ENCODE peak calls at places on chromosomes 13 and 19, in four cellular contexts. One of them, this sample, is unnamed.

GRCh38 chr19:47719047-47719885 is 6.0 kb downstream of the EHD2 start:
- DNase-seq in H1: no peak
- DNase-seq in GM12878: no peak
- DNase-seq in Panc1: no peak
- DNase-seq in this sample: peak

GRCh38 chr19:17125728-17126677 is 50.4 kb downstream of the MYO9B start:
- DNase-seq in H1: no peak
- DNase-seq in Panc1: no peak
- DNase-seq in GM12878: peak
- DNase-seq in this sample: peak

GRCh38 chr19:11887618-11888531 is at the start of gene ZNF69:
- DNase-seq in Panc1: peak
- DNase-seq in GM12878: no peak
- DNase-seq in H1: peak
- DNase-seq in this sample: peak

GRCh38 chr19:30539315-30539714 is 167.1 kb downstream of the ZNF536 start:
- DNase-seq in H1: no peak
- DNase-seq in GM12878: no peak
- DNase-seq in Panc1: no peak
- DNase-seq in this sample: no peak

GRCh38 chr19:17346109-17346671 is 8.8 kb downstream of the GTPBP3 start:
- DNase-seq in Panc1: no peak
- DNase-seq in H1: peak
- DNase-seq in GM12878: peak
- DNase-seq in this sample: peak

GRCh38 chr19:13012690-13013608 is 17.7 kb downstream of the NFIX start:
- DNase-seq in H1: no peak
- DNase-seq in Panc1: no peak
- DNase-seq in GM12878: no peak
- DNase-seq in this sample: no peak

GRCh38 chr13:51066091-51066831 is 44.8 kb downstream of the C13orf42 start:
- DNase-seq in Panc1: no peak
- DNase-seq in GM12878: no peak
- DNase-seq in H1: peak
- DNase-seq in this sample: no peak

GRCh38 chr13:36418022-36418805 is 14.1 kb upstream of the CCNA1 start:
- DNase-seq in GM12878: peak
- DNase-seq in Panc1: no peak
- DNase-seq in H1: no peak
- DNase-seq in this sample: no peak

GRCh38 chr13:48072304-48072703 is 22.6 kb downstream of the MED4 start:
- DNase-seq in Panc1: no peak
- DNase-seq in H1: no peak
- DNase-seq in GM12878: no peak
- DNase-seq in this sample: no peak

GRCh38 chr19:47511681-47512080 is 3.2 kb downstream of the NAPA start:
- DNase-seq in H1: no peak
- DNase-seq in GM12878: no peak
- DNase-seq in Panc1: no peak
- DNase-seq in this sample: no peak

GRCh38 chr19:31135841-31136240 is 213.4 kb downstream of the TSHZ3 start:
- DNase-seq in GM12878: no peak
- DNase-seq in H1: no peak
- DNase-seq in Panc1: no peak
- DNase-seq in this sample: no peak

GRCh38 chr19:15297416-15298224 is 34.7 kb downstream of the BRD4 start:
- DNase-seq in Panc1: peak
- DNase-seq in GM12878: no peak
- DNase-seq in H1: no peak
- DNase-seq in this sample: no peak

GRCh38 chr13:98475521-98475920 is 101.4 kb downstream of the STK24 start:
- DNase-seq in H1: peak
- DNase-seq in GM12878: no peak
- DNase-seq in Panc1: no peak
- DNase-seq in this sample: peak

GRCh38 chr19:979318-979741 is 4.8 kb upstream of the WDR18 start:
- DNase-seq in Panc1: no peak
- DNase-seq in H1: no peak
- DNase-seq in GM12878: no peak
- DNase-seq in this sample: no peak

GRCh38 chr19:54795763-54796162 is 7.6 kb upstream of the KIR2DL4 start:
- DNase-seq in Panc1: no peak
- DNase-seq in H1: no peak
- DNase-seq in GM12878: no peak
- DNase-seq in this sample: no peak

GRCh38 chr19:43527860-43528622 is 1.0 kb upstream of the ETHE1 start:
- DNase-seq in H1: no peak
- DNase-seq in Panc1: no peak
- DNase-seq in GM12878: no peak
- DNase-seq in this sample: no peak

GRCh38 chr19:5393088-5393487 is 52.5 kb upstream of the PTPRS start:
- DNase-seq in GM12878: no peak
- DNase-seq in Panc1: no peak
- DNase-seq in H1: no peak
- DNase-seq in this sample: no peak

GRCh38 chr19:5389353-5389752 is 48.7 kb upstream of the PTPRS start:
- DNase-seq in GM12878: no peak
- DNase-seq in H1: no peak
- DNase-seq in Panc1: no peak
- DNase-seq in this sample: no peak

GRCh38 chr19:5395541-5395940 is 54.9 kb upstream of the PTPRS start:
- DNase-seq in H1: no peak
- DNase-seq in GM12878: no peak
- DNase-seq in Panc1: no peak
- DNase-seq in this sample: no peak

GRCh38 chr19:5394907-5395505 is 54.4 kb upstream of the PTPRS start:
- DNase-seq in H1: peak
- DNase-seq in Panc1: no peak
- DNase-seq in GM12878: no peak
- DNase-seq in this sample: no peak

GRCh38 chr19:5392476-5392875 is 51.9 kb upstream of the PTPRS start:
- DNase-seq in GM12878: no peak
- DNase-seq in H1: no peak
- DNase-seq in Panc1: no peak
- DNase-seq in this sample: peak
- TF ChIP-seq SIN3A in GM12878: no peak
- TF ChIP-seq SIN3A in H1: no peak
- TF ChIP-seq SIN3A in Panc1: no peak
- TF ChIP-seq SIN3A in this sample: no peak

GRCh38 chr13:81458211-81458610 is 1117.3 kb upstream of the SPRY2 start:
- DNase-seq in GM12878: no peak
- DNase-seq in H1: no peak
- DNase-seq in Panc1: no peak
- DNase-seq in this sample: no peak
- TF ChIP-seq SIN3A in GM12878: no peak
- TF ChIP-seq SIN3A in H1: no peak
- TF ChIP-seq SIN3A in Panc1: no peak
- TF ChIP-seq SIN3A in this sample: no peak

GRCh38 chr19:35214766-35215422 is 13.6 kb downstream of the FAM187B start:
- DNase-seq in GM12878: no peak
- DNase-seq in Panc1: no peak
- DNase-seq in H1: no peak
- DNase-seq in this sample: no peak

GRCh38 chr19:35213678-35214632 is 14.6 kb downstream of the FAM187B start:
- DNase-seq in Panc1: peak
- DNase-seq in GM12878: peak
- DNase-seq in H1: no peak
- DNase-seq in this sample: peak

GRCh38 chr19:35219008-35219407 is 9.5 kb downstream of the FAM187B start:
- DNase-seq in Panc1: no peak
- DNase-seq in GM12878: no peak
- DNase-seq in H1: no peak
- DNase-seq in this sample: no peak

GRCh38 chr19:35216026-35216832 is 12.3 kb downstream of the FAM187B start:
- DNase-seq in Panc1: no peak
- DNase-seq in H1: no peak
- DNase-seq in GM12878: no peak
- DNase-seq in this sample: no peak

DNA sequence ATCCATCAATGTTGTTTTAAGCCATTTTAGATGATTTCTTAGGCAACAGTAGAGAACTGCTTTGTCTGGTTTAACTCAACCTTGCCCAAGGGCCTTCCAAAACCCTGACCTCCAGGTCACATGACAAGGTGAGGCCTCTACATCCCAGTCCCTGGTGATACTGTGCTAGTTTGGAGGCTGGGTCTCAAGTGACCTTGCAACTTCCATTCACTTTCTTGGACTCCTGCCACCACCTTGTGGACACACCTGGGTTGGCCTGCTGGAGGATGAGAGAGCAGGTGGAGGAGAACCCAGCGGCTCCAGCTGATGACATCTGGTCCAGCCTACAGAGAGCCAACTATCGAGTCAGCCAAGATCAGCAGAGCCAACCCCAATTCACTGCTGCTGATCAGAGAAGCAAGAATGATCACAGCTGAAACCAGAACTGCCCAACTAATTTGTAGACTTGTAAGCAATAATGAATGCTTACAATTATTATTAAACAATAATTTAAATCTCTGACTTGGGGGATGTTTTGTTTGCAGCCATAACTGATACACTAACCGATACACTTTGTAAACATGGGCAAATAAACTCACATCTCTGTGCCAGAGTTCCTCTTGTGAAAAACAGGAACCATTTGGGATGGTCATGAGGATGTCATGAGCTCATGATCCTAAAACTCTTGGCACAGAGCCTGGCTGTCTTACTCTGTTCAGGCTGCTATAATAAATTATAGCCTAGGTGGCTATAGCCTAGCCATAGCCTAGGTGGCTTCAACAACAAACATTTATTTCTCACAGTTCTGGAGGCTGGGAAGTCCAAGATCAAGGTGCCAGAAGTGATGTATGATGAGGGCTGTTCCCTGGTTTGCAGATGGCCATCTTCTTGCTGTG is 11.5 kb downstream of the FAM187B start:
- DNase-seq in H1: no peak
- DNase-seq in Panc1: no peak
- DNase-seq in GM12878: no peak
- DNase-seq in this sample: no peak
- TF ChIP-seq SIN3A in H1: no peak
- TF ChIP-seq SIN3A in Panc1: no peak
- TF ChIP-seq SIN3A in GM12878: no peak
- TF ChIP-seq SIN3A in this sample: no peak

DNA sequence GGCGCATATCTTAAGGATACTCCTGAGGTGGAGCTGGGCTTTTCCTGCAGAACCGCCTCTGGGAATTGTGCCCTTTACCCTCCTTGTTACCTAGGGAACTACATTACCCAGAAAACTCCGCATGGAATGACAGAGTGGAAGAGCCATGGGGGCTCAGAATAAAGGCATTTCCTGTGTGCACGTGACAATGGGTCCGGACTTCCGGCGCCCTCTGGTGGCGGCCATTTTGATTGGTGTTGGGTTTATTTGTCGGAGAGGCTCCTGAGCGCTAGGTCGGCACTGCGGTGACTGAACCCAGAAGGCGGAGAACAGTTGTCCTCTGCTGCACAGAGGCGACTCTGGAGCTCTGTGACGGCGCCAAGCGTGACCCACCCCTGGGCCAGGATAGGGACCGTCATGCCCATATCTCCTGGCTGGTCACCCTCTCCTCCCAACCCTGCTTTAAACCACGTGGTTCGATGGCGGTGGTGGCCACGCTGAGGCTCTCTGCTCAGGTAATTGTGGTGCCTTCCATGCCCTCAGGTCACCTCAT is at the start of gene ZNF587B:
- DNase-seq in H1: peak
- DNase-seq in Panc1: no peak
- DNase-seq in GM12878: no peak
- DNase-seq in this sample: peak
- TF ChIP-seq SIN3A in H1: peak
- TF ChIP-seq SIN3A in Panc1: no peak
- TF ChIP-seq SIN3A in GM12878: no peak
- TF ChIP-seq SIN3A in this sample: no peak

GRCh38 chr19:6276447-6276846 is 3.3 kb downstream of the MLLT1 start:
- DNase-seq in Panc1: no peak
- DNase-seq in GM12878: no peak
- DNase-seq in H1: no peak
- DNase-seq in this sample: peak

GRCh38 chr19:6275170-6275744 is 4.5 kb downstream of the MLLT1 start:
- DNase-seq in H1: no peak
- DNase-seq in GM12878: no peak
- DNase-seq in Panc1: no peak
- DNase-seq in this sample: no peak

GRCh38 chr19:6273701-6274601 is 5.8 kb downstream of the MLLT1 start:
- DNase-seq in Panc1: no peak
- DNase-seq in H1: no peak
- DNase-seq in GM12878: no peak
- DNase-seq in this sample: peak

GRCh38 chr19:6272913-6273600 is 6.7 kb downstream of the MLLT1 start:
- DNase-seq in GM12878: no peak
- DNase-seq in H1: no peak
- DNase-seq in Panc1: no peak
- DNase-seq in this sample: no peak

DNA sequence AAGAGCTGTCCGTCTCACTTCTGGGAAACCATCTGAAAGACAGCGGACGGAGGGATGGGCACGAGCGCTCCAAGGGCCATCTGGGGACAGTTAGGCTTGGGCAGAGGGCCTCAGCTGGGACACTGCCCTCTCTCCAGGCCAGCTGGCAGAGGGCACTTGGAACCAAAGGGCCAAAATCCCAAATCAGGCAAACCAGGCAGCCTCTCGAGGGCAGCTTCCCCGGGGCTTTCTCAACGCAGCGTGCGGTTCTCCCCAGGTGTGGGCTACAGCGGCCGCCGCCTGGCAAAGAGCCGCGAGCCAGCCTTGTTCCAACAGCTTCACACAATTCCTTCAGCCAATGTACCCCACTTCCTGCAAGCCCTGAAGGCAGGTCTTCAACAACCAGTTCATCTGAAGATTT is 5.0 kb downstream of the MLLT1 start:
- DNase-seq in H1: no peak
- DNase-seq in GM12878: no peak
- DNase-seq in Panc1: no peak
- DNase-seq in this sample: peak
- TF ChIP-seq SIN3A in H1: no peak
- TF ChIP-seq SIN3A in GM12878: no peak
- TF ChIP-seq SIN3A in Panc1: no peak
- TF ChIP-seq SIN3A in this sample: no peak